ENCODE peak calls at places on chromosomes 5 and 9, in five cellular contexts. One of them, this sample, is unnamed.

GRCh38 chr5:75113354-75113753 is 61.0 kb upstream of the GCNT4 start:
- DNase-seq in mesenchymal stem cell: no peak
- DNase-seq in H1: no peak
- DNase-seq in neuronal stem cell: no peak
- DNase-seq in trophoblast cell: no peak
- DNase-seq in this sample: no peak

GRCh38 chr9:137030528-137030927 is 1.4 kb downstream of the FUT7 start:
- DNase-seq in H1: no peak
- DNase-seq in mesenchymal stem cell: no peak
- DNase-seq in trophoblast cell: no peak
- DNase-seq in neuronal stem cell: no peak
- DNase-seq in this sample: no peak

GRCh38 chr5:80711938-80712337 is 57.2 kb upstream of the DHFR start:
- DNase-seq in neuronal stem cell: peak
- DNase-seq in mesenchymal stem cell: peak
- DNase-seq in trophoblast cell: peak
- DNase-seq in H1: no peak
- DNase-seq in this sample: peak

GRCh38 chr5:167770461-167770860 is 521.0 kb upstream of the WWC1 start:
- DNase-seq in H1: no peak
- DNase-seq in mesenchymal stem cell: peak
- DNase-seq in trophoblast cell: peak
- DNase-seq in neuronal stem cell: no peak
- DNase-seq in this sample: no peak

GRCh38 chr5:10581424-10581748 is 17.5 kb downstream of the ANKRD33B start:
- DNase-seq in neuronal stem cell: no peak
- DNase-seq in H1: no peak
- DNase-seq in mesenchymal stem cell: no peak
- DNase-seq in trophoblast cell: no peak
- DNase-seq in this sample: no peak

GRCh38 chr5:73448451-73449136 is at the start of gene FOXD1:
- DNase-seq in H1: no peak
- DNase-seq in mesenchymal stem cell: peak
- DNase-seq in neuronal stem cell: no peak
- DNase-seq in trophoblast cell: peak
- DNase-seq in this sample: peak

GRCh38 chr9:109414125-109414785 is 83.9 kb downstream of the PTPN3 start:
- DNase-seq in trophoblast cell: peak
- DNase-seq in mesenchymal stem cell: no peak
- DNase-seq in H1: no peak
- DNase-seq in neuronal stem cell: no peak
- DNase-seq in this sample: peak

GRCh38 chr5:71533142-71533541 is 54.0 kb upstream of the MCCC2 start:
- DNase-seq in trophoblast cell: no peak
- DNase-seq in H1: no peak
- DNase-seq in mesenchymal stem cell: no peak
- DNase-seq in neuronal stem cell: no peak
- DNase-seq in this sample: no peak

GRCh38 chr9:15069106-15069505 is 158.9 kb upstream of the FREM1 start:
- DNase-seq in mesenchymal stem cell: no peak
- DNase-seq in H1: no peak
- DNase-seq in neuronal stem cell: no peak
- DNase-seq in trophoblast cell: no peak
- DNase-seq in this sample: no peak

GRCh38 chr9:106886111-106887046 is 23.4 kb downstream of the ZNF462 start:
- DNase-seq in H1: no peak
- DNase-seq in trophoblast cell: no peak
- DNase-seq in neuronal stem cell: no peak
- DNase-seq in mesenchymal stem cell: no peak
- DNase-seq in this sample: no peak

GRCh38 chr9:89226076-89226475 is 47.5 kb upstream of the SHC3 start:
- DNase-seq in trophoblast cell: no peak
- DNase-seq in mesenchymal stem cell: peak
- DNase-seq in neuronal stem cell: peak
- DNase-seq in H1: peak
- DNase-seq in this sample: peak

GRCh38 chr9:88544245-88544644 is 9.3 kb downstream of the NXNL2 start:
- DNase-seq in H1: no peak
- DNase-seq in mesenchymal stem cell: no peak
- DNase-seq in trophoblast cell: no peak
- DNase-seq in neuronal stem cell: no peak
- DNase-seq in this sample: no peak

GRCh38 chr5:92977766-92978555 is 603.1 kb downstream of the NR2F1-AS1 start:
- DNase-seq in trophoblast cell: no peak
- DNase-seq in H1: no peak
- DNase-seq in mesenchymal stem cell: no peak
- DNase-seq in neuronal stem cell: no peak
- DNase-seq in this sample: no peak

GRCh38 chr5:1762121-1762877 is 37.3 kb downstream of the MRPL36 start:
- DNase-seq in H1: no peak
- DNase-seq in mesenchymal stem cell: no peak
- DNase-seq in neuronal stem cell: no peak
- DNase-seq in trophoblast cell: no peak
- DNase-seq in this sample: peak

GRCh38 chr5:104177651-104178050 is 615.1 kb upstream of the NUDT12 start:
- DNase-seq in mesenchymal stem cell: no peak
- DNase-seq in trophoblast cell: no peak
- DNase-seq in neuronal stem cell: no peak
- DNase-seq in H1: no peak
- DNase-seq in this sample: no peak

GRCh38 chr9:91771027-91771426 is 179.0 kb downstream of the ROR2 start:
- DNase-seq in H1: no peak
- DNase-seq in neuronal stem cell: no peak
- DNase-seq in trophoblast cell: peak
- DNase-seq in mesenchymal stem cell: peak
- DNase-seq in this sample: peak

GRCh38 chr5:16549491-16550233 is 67.1 kb downstream of the RETREG1 start:
- DNase-seq in mesenchymal stem cell: no peak
- DNase-seq in neuronal stem cell: no peak
- DNase-seq in trophoblast cell: no peak
- DNase-seq in H1: no peak
- DNase-seq in this sample: no peak

GRCh38 chr9:127121628-127122175 is 733 bp downstream of the ANGPTL2 start:
- DNase-seq in mesenchymal stem cell: peak
- DNase-seq in neuronal stem cell: peak
- DNase-seq in trophoblast cell: no peak
- DNase-seq in H1: no peak
- DNase-seq in this sample: peak

GRCh38 chr5:587403-587802 is 24.7 kb upstream of the CEP72 start:
- DNase-seq in neuronal stem cell: no peak
- DNase-seq in H1: no peak
- DNase-seq in mesenchymal stem cell: no peak
- DNase-seq in trophoblast cell: no peak
- DNase-seq in this sample: no peak

GRCh38 chr5:172637740-172638139 is 3.3 kb upstream of the NEURL1B start:
- DNase-seq in trophoblast cell: no peak
- DNase-seq in H1: no peak
- DNase-seq in neuronal stem cell: no peak
- DNase-seq in mesenchymal stem cell: no peak
- DNase-seq in this sample: no peak

GRCh38 chr5:73668422-73669116 is 42.6 kb downstream of the ARHGEF28 start:
- DNase-seq in mesenchymal stem cell: no peak
- DNase-seq in trophoblast cell: no peak
- DNase-seq in neuronal stem cell: no peak
- DNase-seq in H1: no peak
- DNase-seq in this sample: no peak

GRCh38 chr9:27248702-27249101 is 48.2 kb downstream of the EQTN start:
- DNase-seq in mesenchymal stem cell: no peak
- DNase-seq in neuronal stem cell: no peak
- DNase-seq in trophoblast cell: no peak
- DNase-seq in H1: no peak
- DNase-seq in this sample: no peak

GRCh38 chr5:59660737-59661136 is 232.8 kb downstream of the PDE4D start:
- DNase-seq in mesenchymal stem cell: peak
- DNase-seq in neuronal stem cell: no peak
- DNase-seq in trophoblast cell: no peak
- DNase-seq in H1: no peak
- DNase-seq in this sample: no peak
- H4K8ac ChIP-seq in mesenchymal stem cell: no peak
- H4K8ac ChIP-seq in neuronal stem cell: no peak
- H4K8ac ChIP-seq in trophoblast cell: no peak
- H4K8ac ChIP-seq in H1: no peak
- H4K8ac ChIP-seq in this sample: no peak

DNA sequence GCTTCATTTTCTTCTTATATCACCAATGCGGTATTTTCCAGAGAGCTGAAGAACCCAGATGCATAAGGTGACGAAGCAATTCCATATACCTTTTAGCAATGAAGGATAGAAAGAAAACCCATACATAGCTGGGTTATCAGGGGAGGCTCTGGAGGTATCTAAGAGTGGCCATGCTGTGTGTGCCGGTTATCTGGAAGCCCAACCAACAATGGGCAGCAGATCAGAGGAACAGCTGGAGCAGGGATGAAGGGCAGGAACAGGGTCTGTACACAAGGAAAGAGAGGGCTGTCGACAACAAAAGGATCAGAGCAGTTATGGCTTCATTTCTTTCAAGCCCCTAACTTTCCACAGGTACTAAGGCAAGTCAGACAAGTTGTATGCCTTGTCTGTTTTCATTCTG is 63.1 kb downstream of the ZNF474 start:
- DNase-seq in neuronal stem cell: no peak
- DNase-seq in trophoblast cell: no peak
- DNase-seq in H1: no peak
- DNase-seq in mesenchymal stem cell: no peak
- DNase-seq in this sample: no peak
- H2BK120ac ChIP-seq in neuronal stem cell: no peak
- H2BK120ac ChIP-seq in trophoblast cell: no peak
- H2BK120ac ChIP-seq in H1: no peak
- H2BK120ac ChIP-seq in mesenchymal stem cell: no peak
- H2BK120ac ChIP-seq in this sample: no peak

GRCh38 chr9:123059472-123060220 is 26.2 kb downstream of the GPR21 start:
- DNase-seq in mesenchymal stem cell: peak
- DNase-seq in trophoblast cell: no peak
- DNase-seq in H1: no peak
- DNase-seq in neuronal stem cell: no peak
- DNase-seq in this sample: no peak
- H2BK12ac ChIP-seq in mesenchymal stem cell: no peak
- H2BK12ac ChIP-seq in trophoblast cell: no peak
- H2BK12ac ChIP-seq in H1: no peak
- H2BK12ac ChIP-seq in neuronal stem cell: no peak
- H2BK12ac ChIP-seq in this sample: no peak

GRCh38 chr5:154249786-154250185 is 59.3 kb downstream of the GALNT10 start:
- DNase-seq in trophoblast cell: no peak
- DNase-seq in H1: no peak
- DNase-seq in mesenchymal stem cell: no peak
- DNase-seq in neuronal stem cell: no peak
- DNase-seq in this sample: no peak

GRCh38 chr5:154258531-154259217 is 68.1 kb downstream of the GALNT10 start:
- DNase-seq in mesenchymal stem cell: no peak
- DNase-seq in trophoblast cell: no peak
- DNase-seq in neuronal stem cell: no peak
- DNase-seq in H1: no peak
- DNase-seq in this sample: no peak

GRCh38 chr5:154251529-154251928 is 61.0 kb downstream of the GALNT10 start:
- DNase-seq in trophoblast cell: no peak
- DNase-seq in neuronal stem cell: no peak
- DNase-seq in H1: no peak
- DNase-seq in mesenchymal stem cell: no peak
- DNase-seq in this sample: no peak

GRCh38 chr5:154254886-154255285 is 64.4 kb downstream of the GALNT10 start:
- DNase-seq in H1: no peak
- DNase-seq in mesenchymal stem cell: no peak
- DNase-seq in neuronal stem cell: no peak
- DNase-seq in trophoblast cell: no peak
- DNase-seq in this sample: no peak

DNA sequence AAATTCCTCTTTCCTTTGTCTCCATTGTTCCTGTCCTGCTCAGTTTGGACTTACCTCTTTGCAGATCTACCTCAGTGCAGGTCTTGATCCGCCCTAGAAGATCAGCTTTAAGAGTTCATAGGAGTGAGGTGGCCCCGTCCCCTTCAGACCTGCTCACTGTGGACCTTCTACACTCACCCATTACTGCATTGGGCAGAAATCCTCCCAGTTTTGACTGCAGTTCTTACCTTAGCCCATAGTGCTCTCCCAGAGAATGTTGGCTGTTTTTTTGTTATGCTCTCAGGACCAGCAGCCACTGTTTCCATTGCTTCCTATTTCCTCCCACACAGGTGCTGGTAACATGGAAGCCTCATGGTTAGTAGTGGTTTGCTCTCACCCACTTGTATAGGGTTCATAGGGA is 63.3 kb downstream of the GALNT10 start:
- DNase-seq in H1: no peak
- DNase-seq in neuronal stem cell: no peak
- DNase-seq in mesenchymal stem cell: no peak
- DNase-seq in trophoblast cell: no peak
- DNase-seq in this sample: no peak
- H4K8ac ChIP-seq in H1: no peak
- H4K8ac ChIP-seq in neuronal stem cell: no peak
- H4K8ac ChIP-seq in mesenchymal stem cell: peak
- H4K8ac ChIP-seq in trophoblast cell: peak
- H4K8ac ChIP-seq in this sample: no peak

GRCh38 chr5:123800640-123801039 is 288.7 kb downstream of the CSNK1G3 start:
- DNase-seq in mesenchymal stem cell: no peak
- DNase-seq in neuronal stem cell: no peak
- DNase-seq in trophoblast cell: no peak
- DNase-seq in H1: no peak
- DNase-seq in this sample: no peak
- H2BK120ac ChIP-seq in mesenchymal stem cell: no peak
- H2BK120ac ChIP-seq in neuronal stem cell: no peak
- H2BK120ac ChIP-seq in trophoblast cell: no peak
- H2BK120ac ChIP-seq in H1: no peak
- H2BK120ac ChIP-seq in this sample: no peak

DNA sequence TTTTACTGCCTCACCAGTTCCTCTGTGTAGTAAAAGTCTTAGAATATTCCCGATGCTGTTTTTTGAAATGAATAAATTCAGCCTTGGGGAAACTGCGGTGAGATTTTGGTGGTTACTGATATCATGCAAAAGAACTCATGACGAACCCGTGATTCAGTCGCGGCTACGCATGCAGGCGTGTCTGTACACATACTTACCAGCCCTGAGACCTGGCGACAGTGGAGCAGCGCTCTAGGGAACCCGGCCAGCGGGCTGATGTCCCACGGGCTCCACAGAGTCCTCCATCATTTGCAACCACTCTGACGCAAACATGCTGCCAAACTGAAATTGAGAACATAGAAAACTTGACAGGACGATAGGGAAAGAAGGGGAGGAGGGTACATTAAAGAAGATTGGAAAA is 315.6 kb upstream of the DAB2 start:
- DNase-seq in trophoblast cell: peak
- DNase-seq in H1: no peak
- DNase-seq in neuronal stem cell: no peak
- DNase-seq in mesenchymal stem cell: no peak
- DNase-seq in this sample: no peak
- H2BK12ac ChIP-seq in trophoblast cell: no peak
- H2BK12ac ChIP-seq in H1: no peak
- H2BK12ac ChIP-seq in neuronal stem cell: no peak
- H2BK12ac ChIP-seq in mesenchymal stem cell: no peak
- H2BK12ac ChIP-seq in this sample: no peak